ENCODE peak calls at places on chromosome 14, in nine cellular contexts. J, U, H, X, L, Q, K, R and A are unnamed samples.

GRCh38 chr14:45633220-45633984 is 380.4 kb upstream of the MIS18BP1 start:
- DNase-seq in L (no peak), Q (no peak), J (no peak), R (no peak), U (no peak), H (no peak), X (no peak), K (no peak), A (no peak)

GRCh38 chr14:89807905-89808304 is 146.6 kb downstream of the EFCAB11 start:
- DNase-seq in X (peak), J (no peak), R (no peak), H (no peak), K (no peak), U (no peak), L (no peak), Q (no peak), A (no peak)

GRCh38 chr14:94356379-94357056 is 31.9 kb downstream of the SERPINA1 start:
- DNase-seq in K (no peak), H (no peak), J (no peak), Q (no peak), L (no peak), R (no peak), X (peak), U (no peak), A (no peak)

GRCh38 chr14:66649515-66649914 is 141.6 kb downstream of the GPHN start:
- DNase-seq in J (no peak), L (no peak), U (no peak), K (no peak), H (no peak), X (no peak), Q (no peak), R (no peak), A (peak)

GRCh38 chr14:20501346-20501745 is 4.0 kb upstream of the RNASE10 start:
- DNase-seq in L (no peak), K (no peak), R (peak), Q (no peak), U (no peak), J (no peak), X (no peak), H (no peak), A (no peak)

GRCh38 chr14:69658664-69659261 is 47.4 kb downstream of the SUSD6 start:
- DNase-seq in X (no peak), J (no peak), K (no peak), H (no peak), R (peak), U (no peak), L (peak), Q (no peak), A (peak)

GRCh38 chr14:84806627-84807026 is 723.3 kb upstream of the FLRT2 start:
- DNase-seq in X (peak), K (no peak), R (peak), U (no peak), L (no peak), Q (no peak), J (no peak), H (no peak), A (no peak)

GRCh38 chr14:70999117-70999516 is 91.9 kb downstream of the PCNX1 start:
- DNase-seq in U (no peak), X (no peak), H (no peak), J (no peak), R (no peak), K (no peak), Q (no peak), L (no peak), A (no peak)

GRCh38 chr14:25095784-25096390 is 45.9 kb upstream of the STXBP6 start:
- DNase-seq in H (no peak), X (no peak), Q (no peak), R (peak), J (no peak), K (no peak), L (no peak), U (no peak), A (no peak)

GRCh38 chr14:58738189-58738836 is 100.6 kb downstream of the DACT1 start:
- DNase-seq in J (peak), L (no peak), R (peak), X (no peak), Q (no peak), U (no peak), H (no peak), K (no peak), A (peak)

GRCh38 chr14:104967414-104968152 is 10.6 kb downstream of the AHNAK2 start:
- DNase-seq in K (no peak), R (peak), U (no peak), H (peak), J (no peak), L (no peak), X (peak), Q (no peak), A (peak)

GRCh38 chr14:30888480-30889243 is 14.3 kb downstream of the COCH start:
- DNase-seq in H (no peak), Q (no peak), U (no peak), K (no peak), R (no peak), X (peak), L (no peak), J (no peak), A (no peak)

GRCh38 chr14:95319312-95320075 is at the start of gene CLMN:
- DNase-seq in J (peak), U (peak), H (peak), L (peak), Q (peak), K (no peak), X (peak), R (peak), A (peak)

GRCh38 chr14:69505338-69506240 is 21.1 kb downstream of the PLEKHD1 start:
- DNase-seq in R (no peak), J (no peak), Q (no peak), L (no peak), K (no peak), X (no peak), U (no peak), H (no peak), A (no peak)

GRCh38 chr14:96056509-96057422 is 17.6 kb downstream of the C14orf132 start:
- DNase-seq in U (no peak), X (peak), K (no peak), L (no peak), R (no peak), Q (no peak), J (no peak), H (no peak), A (peak)

GRCh38 chr14:100408350-100409015 is 85.3 kb downstream of the SLC25A47 start:
- DNase-seq in L (no peak), Q (no peak), J (no peak), K (no peak), U (peak), H (no peak), X (peak), R (peak), A (no peak)

GRCh38 chr14:39247256-39247655 is 13.5 kb downstream of the MIA2 start:
- DNase-seq in K (no peak), X (no peak), H (no peak), R (peak), Q (no peak), J (peak), L (no peak), U (no peak), A (no peak)

GRCh38 chr14:104867371-104868059 is 2.4 kb downstream of the CEP170B start:
- DNase-seq in U (no peak), K (no peak), H (no peak), X (no peak), Q (no peak), L (no peak), J (no peak), R (no peak), A (peak)

GRCh38 chr14:88026890-88027289 is 22.0 kb downstream of the GPR65 start:
- DNase-seq in L (no peak), H (no peak), J (no peak), R (no peak), Q (no peak), U (no peak), X (no peak), K (no peak), A (no peak)

GRCh38 chr14:94346841-94347240 is 23.7 kb upstream of the SERPINA6 start:
- DNase-seq in H (no peak), K (no peak), Q (no peak), L (no peak), U (no peak), R (no peak), J (no peak), X (no peak), A (no peak)